ENCODE peak calls at places on chromosomes 5 and 9, in seven cellular contexts. X is A549; F is Peyer's patch; N is PC-9; I is left ventricle myocardium inferior; B is OCI-LY7; J is CD4-positive, alpha-beta memory T cell. Z is an unnamed sample.

GRCh38 chr5:34656001-34656699 is at the start of gene RAI14:
- DNase-seq in J (peak; percentile 7), F (no peak), B (no peak), I (peak; percentile 79), N (peak; percentile 97), X (peak; percentile 89), Z (peak; percentile 65)

GRCh38 chr5:97021416-97021815 is 85.5 kb downstream of the LNPEP start:
- DNase-seq in J (no peak), B (no peak), F (no peak), X (no peak), I (no peak), N (no peak), Z (no peak)

GRCh38 chr5:75091597-75091996 is 39.2 kb upstream of the GCNT4 start:
- DNase-seq in N (no peak), X (no peak), F (no peak), B (no peak), J (no peak), I (no peak), Z (no peak)

GRCh38 chr5:104170906-104171305 is 608.3 kb upstream of the NUDT12 start:
- DNase-seq in J (no peak), F (no peak), B (no peak), I (no peak), X (no peak), N (no peak), Z (no peak)

GRCh38 chr5:31809037-31809910 is 170.3 kb downstream of the PDZD2 start:
- DNase-seq in X (peak; percentile 83), N (peak; percentile 67), B (peak; percentile 54), I (peak; percentile 71), F (peak; percentile 17), J (no peak), Z (no peak)

GRCh38 chr9:112020680-112021596 is 124.3 kb downstream of the UGCG start:
- DNase-seq in N (no peak), I (no peak), J (no peak), F (no peak), X (peak; percentile 77), B (no peak), Z (no peak)

GRCh38 chr9:16180546-16180945 is 627.7 kb downstream of the CCDC171 start:
- DNase-seq in I (no peak), B (no peak), F (no peak), J (no peak), X (no peak), N (peak; percentile 4), Z (no peak)

GRCh38 chr5:598564-598890 is 13.6 kb upstream of the CEP72 start:
- DNase-seq in B (no peak), N (no peak), X (no peak), F (no peak), J (no peak), I (no peak), Z (no peak)

GRCh38 chr5:52469420-52469819 is 318.3 kb upstream of the ITGA1 start:
- DNase-seq in B (no peak), N (no peak), J (peak; percentile 41), F (no peak), X (no peak), I (no peak), Z (no peak)

GRCh38 chr5:61162832-61163567 is 732 bp upstream of the SMIM15 start:
- DNase-seq in I (no peak), N (no peak), B (no peak), F (no peak), X (peak; percentile 54), J (no peak), Z (peak; percentile 50)

DNA sequence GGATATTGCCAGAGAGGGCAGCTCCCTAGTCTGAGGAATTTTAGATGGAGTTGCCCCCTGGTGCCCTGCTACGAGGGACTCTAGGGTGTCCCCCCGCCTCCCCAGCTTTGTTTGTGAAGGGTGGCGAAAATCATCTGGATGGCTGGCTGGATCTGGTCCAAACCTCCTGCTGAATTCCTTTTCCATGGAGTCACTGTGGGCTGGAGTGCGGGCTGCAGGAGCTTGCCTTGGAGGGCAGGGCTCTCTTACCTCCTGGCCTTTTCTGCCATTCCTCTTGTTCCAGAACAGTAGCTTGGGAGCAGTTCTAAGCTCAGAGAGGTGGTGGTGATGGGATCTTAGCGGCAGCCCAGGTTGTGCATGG is 2.1 kb downstream of the SYNPO start:
- DNase-seq in X (peak; percentile 83), B (no peak), J (no peak), N (peak; percentile 91), I (peak; percentile 73), F (no peak), Z (peak; percentile 98)
- H3K4me3 ChIP-seq in X (peak overlapping the region; percentile 54), B (no peak overlapping the region), J (no peak overlapping the region), N (no peak overlapping the region), I (peak overlapping the region; percentile 66), F (no peak overlapping the region), Z (no peak overlapping the region)

DNA sequence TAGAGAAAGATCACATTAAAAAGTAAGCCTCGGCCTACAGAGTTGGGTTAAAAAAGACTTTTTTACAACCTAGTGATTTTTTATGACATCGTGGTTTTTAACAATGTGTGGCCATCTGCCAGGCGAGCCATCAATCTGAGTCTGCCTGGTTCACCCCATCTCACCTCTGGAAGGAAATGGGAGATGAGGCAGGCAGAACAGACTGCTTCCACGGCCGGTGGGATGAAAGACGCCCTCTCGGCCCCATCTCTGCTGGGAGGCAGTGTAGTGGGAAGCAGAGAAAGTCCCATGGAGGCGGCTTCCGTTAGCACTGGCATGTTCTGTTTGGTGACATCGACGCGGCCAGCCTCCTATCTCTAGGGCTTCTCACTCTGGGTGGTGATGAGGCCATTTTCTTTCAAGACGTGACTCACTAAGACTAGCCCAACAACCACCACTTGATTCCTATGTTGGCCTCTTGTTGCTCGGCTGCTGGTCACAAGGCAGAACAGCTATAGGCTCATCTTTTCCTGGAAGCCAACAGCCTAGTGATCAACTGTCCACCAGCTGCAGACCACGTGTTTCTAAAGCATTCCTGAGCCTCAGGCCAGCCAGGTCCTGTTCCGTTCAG is 132.4 kb upstream of the OTULINL start:
- DNase-seq in B (no peak), I (no peak), X (no peak), F (no peak), J (no peak), N (no peak), Z (peak; percentile 93)
- H3K4me1 ChIP-seq in B (no peaks in the 10 kb centered on the region), I (peaks cover 98% of the 10 kb centered on the region), X (peaks cover 10% of the 10 kb centered on the region), F (no peaks in the 10 kb centered on the region), J (no peaks in the 10 kb centered on the region), N (no peaks in the 10 kb centered on the region), Z (peaks cover 91% of the 10 kb centered on the region)

GRCh38 chr5:68373050-68373449 is 157.5 kb downstream of the PIK3R1 start:
- DNase-seq in F (no peak), J (no peak), N (no peak), B (no peak), X (no peak), I (no peak), Z (no peak)
- H3K27ac ChIP-seq in F (no peak overlapping the region), J (no peak overlapping the region), N (no peak overlapping the region), B (no peak overlapping the region), X (no peak overlapping the region), I (no peak overlapping the region), Z (no peak overlapping the region)

DNA sequence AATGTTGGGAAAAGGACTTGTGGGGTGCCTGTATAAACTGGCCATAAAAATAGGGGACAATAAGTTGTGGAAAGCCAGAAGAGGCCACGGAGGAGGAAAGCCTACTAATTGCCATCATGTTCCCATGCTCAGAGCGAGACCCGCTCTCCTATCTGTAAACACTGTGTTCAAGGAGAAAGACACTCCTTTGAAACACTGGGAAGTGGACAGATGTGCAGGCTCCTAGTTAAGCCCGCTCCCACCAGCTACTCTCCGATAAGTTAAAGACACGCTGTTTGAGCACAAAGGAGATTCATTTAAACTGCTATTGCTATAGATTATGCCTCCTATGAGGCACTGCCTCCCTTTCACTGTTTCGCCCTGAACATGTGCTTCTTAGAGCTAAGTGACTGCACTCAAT is 9.3 kb downstream of the CRAT start:
- DNase-seq in J (no peak), F (no peak), N (no peak), B (no peak), X (no peak), I (no peak), Z (no peak)
- H3K4me3 ChIP-seq in J (no peak overlapping the region), F (no peak overlapping the region), N (no peak overlapping the region), B (no peak overlapping the region), X (no peak overlapping the region), I (no peak overlapping the region), Z (no peak overlapping the region)

DNA sequence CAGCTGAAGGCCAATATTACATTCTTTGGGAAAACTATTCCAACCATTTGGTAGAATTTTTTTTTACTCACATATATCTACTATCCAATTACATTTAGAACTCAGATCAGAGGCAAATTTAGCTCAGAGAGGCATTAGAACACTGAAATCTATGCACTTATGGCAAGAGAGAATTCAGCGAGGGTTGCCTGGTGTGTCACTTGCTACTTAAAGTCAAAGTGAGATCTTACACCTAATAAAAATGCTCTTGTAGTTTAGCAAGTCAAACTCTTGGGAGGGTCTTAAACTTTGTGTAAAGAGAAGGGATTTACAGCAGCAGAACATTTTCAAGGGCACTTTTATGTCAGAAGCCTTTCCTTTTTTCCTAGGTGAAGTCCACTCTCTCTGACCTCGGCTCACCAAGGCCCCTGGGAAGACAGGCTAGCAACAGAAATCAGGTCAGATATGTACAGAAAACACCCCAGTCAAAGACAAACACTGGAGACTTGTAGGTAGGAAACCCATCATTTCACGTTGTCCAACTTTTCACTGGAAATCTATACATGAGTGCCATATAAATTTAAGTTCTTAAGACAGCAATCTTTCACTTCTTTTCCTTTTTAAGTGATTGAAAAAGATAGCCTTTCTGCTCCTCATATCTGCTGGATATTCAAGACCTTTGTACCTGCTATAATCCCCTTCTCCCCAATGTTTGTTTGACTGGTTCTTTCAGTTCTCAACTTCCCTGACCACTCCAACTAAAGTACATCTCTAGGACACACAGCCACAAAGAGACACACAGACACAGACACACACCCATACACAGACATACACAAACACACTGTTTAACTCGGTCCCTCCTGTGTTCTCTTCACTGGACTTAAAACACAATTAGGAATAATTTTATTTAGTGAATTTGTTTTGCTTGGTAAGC is 635.8 kb downstream of the PDE4D start:
- DNase-seq in J (no peak), F (no peak), X (no peak), I (no peak), B (no peak), N (no peak), Z (no peak)
- H3K4me1 ChIP-seq in J (no peaks in the 10 kb centered on the region), F (no peaks in the 10 kb centered on the region), X (peaks cover 99% of the 10 kb centered on the region), I (peaks cover 60% of the 10 kb centered on the region), B (no peaks in the 10 kb centered on the region), N (no peaks in the 10 kb centered on the region), Z (no peaks in the 10 kb centered on the region)

GRCh38 chr5:11000517-11001353 is 239.7 kb upstream of the DAP start:
- DNase-seq in X (no peak), B (no peak), J (no peak), F (no peak), I (no peak), N (no peak), Z (no peak)
- H3K27ac ChIP-seq in X (no peak overlapping the region), B (no peak overlapping the region), J (no peak overlapping the region), F (no peak overlapping the region), I (peak overlapping the region; percentile 73), N (no peak overlapping the region), Z (no peak overlapping the region)

GRCh38 chr9:135960328-135961276 is 571 bp downstream of the UBAC1 start:
- DNase-seq in X (peak; percentile 52), N (no peak), J (peak; percentile 9), I (no peak), B (no peak), F (no peak), Z (peak; percentile 27)
- H3K4me3 ChIP-seq in X (peak overlapping the region; percentile 87), N (peak overlapping the region; percentile 47), J (peak overlapping the region; percentile 64), I (peak overlapping the region; percentile 85), B (peak overlapping the region; percentile 98), F (peak overlapping the region; percentile 97), Z (peak overlapping the region; percentile 93)